ENCODE peak calls at places on chromosomes 6 and 20, in five cellular contexts. M is K562, Y is IMR-90, P is HepG2, Z is SK-N-SH. B is an unnamed sample.

GRCh38 chr6:95318137-95318536 is 259.2 kb upstream of the MANEA start:
- DNase-seq in Z (no peak), P (no peak), M (no peak), Y (no peak), B (no peak)

GRCh38 chr6:66902457-66902856 is 1195.4 kb upstream of the EYS start:
- DNase-seq in Y (no peak), Z (no peak), P (no peak), M (no peak), B (no peak)

GRCh38 chr20:2688041-2688591 is 4.5 kb upstream of the EBF4 start:
- DNase-seq in P (no peak), Z (peak; percentile 76), Y (peak; percentile 29), M (peak; percentile 60), B (no peak)

GRCh38 chr6:144585217-144585814 is 300.2 kb downstream of the UTRN start:
- DNase-seq in Y (peak; percentile 58), Z (peak; percentile 14), M (peak; percentile 17), P (peak; percentile 40), B (no peak)

GRCh38 chr6:152750694-152751093 is at the start of gene VIP:
- DNase-seq in Z (no peak), P (peak; percentile 35), Y (peak; percentile 42), M (no peak), B (no peak)

GRCh38 chr6:30763618-30764489 is 19.5 kb upstream of the IER3 start:
- DNase-seq in Z (no peak), P (peak; percentile 99), Y (peak; percentile 54), M (no peak), B (peak; percentile 66)

GRCh38 chr20:34946661-34947060 is 8.9 kb downstream of the GSS start:
- DNase-seq in M (no peak), Y (peak; percentile 59), P (peak; percentile 58), Z (no peak), B (no peak)

GRCh38 chr20:63699466-63700198 is 3.2 kb downstream of the TNFRSF6B start:
- DNase-seq in P (no peak), M (no peak), Y (no peak), Z (peak; percentile 42), B (no peak)

GRCh38 chr6:108477034-108477433 is 83.7 kb upstream of the FOXO3 start:
- DNase-seq in P (no peak), M (no peak), Z (no peak), Y (no peak), B (no peak)

GRCh38 chr6:18792832-18793231 is 405.7 kb downstream of the RNF144B start:
- DNase-seq in M (no peak), Y (no peak), Z (no peak), P (no peak), B (no peak)

GRCh38 chr6:45423111-45423900 is 45.6 kb upstream of the SUPT3H start:
- DNase-seq in Y (no peak), P (no peak), M (no peak), Z (peak; percentile 41), B (no peak)

GRCh38 chr6:1461207-1461606 is 71.8 kb downstream of the FOXF2 start:
- DNase-seq in Y (peak; percentile 79), M (no peak), Z (no peak), P (no peak), B (peak; percentile 62)

GRCh38 chr6:70072540-70073179 is 206.3 kb downstream of the COL19A1 start:
- DNase-seq in Y (no peak), M (no peak), Z (no peak), P (no peak), B (no peak)

GRCh38 chr6:4320860-4321259 is 185.5 kb upstream of the ECI2 start:
- DNase-seq in Z (no peak), M (no peak), P (no peak), Y (peak; percentile 95), B (no peak)

GRCh38 chr20:57480444-57481152 is 44.3 kb downstream of the CTCFL start:
- DNase-seq in Y (no peak), Z (no peak), M (no peak), P (no peak), B (peak; percentile 83)

GRCh38 chr20:62900692-62901584 is 25.4 kb downstream of the DIDO1 start:
- DNase-seq in Z (no peak), Y (no peak), M (no peak), P (peak; percentile 70), B (no peak)

GRCh38 chr20:3616250-3616649 is 46.9 kb downstream of the GFRA4 start:
- DNase-seq in P (no peak), Y (peak; percentile 50), M (no peak), Z (no peak), B (no peak)

GRCh38 chr6:75633045-75633444 is 31.4 kb downstream of the SENP6 start:
- DNase-seq in Y (no peak), Z (no peak), M (no peak), P (no peak), B (no peak)

GRCh38 chr20:53660947-53661381 is 67.3 kb upstream of the ZNF217 start:
- DNase-seq in M (no peak), Y (peak; percentile 9), Z (no peak), P (no peak), B (no peak)
- TF ChIP-seq MXI1 in M (no peak), Y (no peak), Z (no peak), P (no peak), B (peak; percentile 55)

GRCh38 chr6:65706436-65706835 is 590 bp downstream of the EYS start:
- DNase-seq in P (no peak), Z (no peak), Y (no peak), M (no peak), B (no peak)

GRCh38 chr6:65707134-65707826 is at the start of gene EYS:
- DNase-seq in M (no peak), Y (no peak), Z (peak; percentile 7), P (no peak), B (no peak)

GRCh38 chr6:65709099-65709830 is 2.2 kb upstream of the EYS start:
- DNase-seq in Y (no peak), Z (no peak), M (no peak), P (no peak), B (no peak)

GRCh38 chr6:65708162-65708561 is 1.1 kb upstream of the EYS start:
- DNase-seq in Y (no peak), M (no peak), Z (no peak), P (no peak), B (no peak)

DNA sequence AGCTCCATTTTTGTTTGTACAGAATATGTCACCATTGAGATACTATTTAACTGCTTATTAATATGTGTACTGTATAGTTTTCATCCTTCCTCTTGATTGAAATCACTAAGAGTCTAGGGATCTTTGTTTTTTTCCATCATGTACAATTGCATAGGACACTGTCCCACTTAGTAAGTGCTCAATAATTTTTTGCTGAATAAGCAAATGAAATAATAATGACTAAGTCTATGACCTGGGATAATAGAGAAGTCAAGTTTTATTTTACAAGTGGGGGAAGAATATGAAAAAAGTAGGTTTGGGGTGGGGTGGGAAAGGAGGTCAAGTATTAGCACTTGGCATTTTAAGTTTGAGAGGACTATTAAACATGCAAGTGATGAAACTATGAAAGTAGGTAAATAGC is 4.5 kb upstream of the EYS start:
- DNase-seq in M (no peak), Z (no peak), P (no peak), Y (no peak), B (no peak)
- TF ChIP-seq MXI1 in M (no peak), Z (no peak), P (no peak), Y (no peak), B (no peak)

DNA sequence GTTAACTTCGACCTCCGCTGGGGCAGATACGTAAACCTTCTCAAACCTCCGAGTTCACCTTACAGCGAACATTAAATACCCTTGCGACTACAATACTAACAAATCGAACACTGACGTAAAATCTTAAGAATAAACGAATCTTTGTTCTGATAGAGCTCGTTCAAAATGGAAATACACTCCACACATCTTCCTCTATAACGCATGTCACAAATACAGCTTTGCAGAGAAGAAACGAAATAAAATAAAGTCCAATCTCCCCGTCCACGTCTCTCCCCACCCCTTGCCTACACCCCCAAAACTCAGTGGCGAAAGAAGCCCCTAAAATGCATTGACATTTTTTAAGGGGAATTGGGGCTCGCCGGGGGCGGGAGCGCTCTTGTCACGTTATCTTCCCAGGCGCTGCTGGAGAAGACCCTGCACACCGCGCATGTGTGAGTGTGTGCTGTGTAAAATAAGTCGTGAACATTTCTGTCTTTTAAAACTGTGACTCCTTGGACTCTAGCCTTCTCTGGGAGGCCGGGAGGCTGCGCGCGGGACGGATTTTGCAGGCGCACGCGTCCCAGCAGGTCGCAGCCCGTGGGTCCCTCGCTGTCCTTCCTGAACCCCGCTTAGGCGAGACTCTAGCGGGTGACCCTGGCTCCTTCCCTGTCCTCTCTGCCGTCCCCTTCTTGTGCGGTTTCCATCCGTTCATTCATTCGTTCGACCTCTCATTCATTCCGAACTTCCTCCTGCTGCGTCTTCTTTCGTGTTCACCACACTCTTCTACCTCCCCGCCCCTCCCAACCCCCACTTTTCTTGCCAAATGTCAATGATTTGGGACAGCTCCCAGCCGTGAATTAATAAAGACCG is 2.4 kb downstream of the NRN1 start:
- DNase-seq in Y (no peak), Z (peak; percentile 49), P (no peak), M (no peak), B (no peak)
- TF ChIP-seq MXI1 in Y (no peak), Z (peak; percentile 30), P (no peak), M (no peak), B (no peak)

GRCh38 chr6:100062621-100063020 is 68.6 kb upstream of the MCHR2 start:
- DNase-seq in Z (no peak), M (no peak), P (no peak), Y (no peak), B (no peak)
- TF ChIP-seq MXI1 in Z (no peak), M (no peak), P (no peak), Y (no peak), B (no peak)

DNA sequence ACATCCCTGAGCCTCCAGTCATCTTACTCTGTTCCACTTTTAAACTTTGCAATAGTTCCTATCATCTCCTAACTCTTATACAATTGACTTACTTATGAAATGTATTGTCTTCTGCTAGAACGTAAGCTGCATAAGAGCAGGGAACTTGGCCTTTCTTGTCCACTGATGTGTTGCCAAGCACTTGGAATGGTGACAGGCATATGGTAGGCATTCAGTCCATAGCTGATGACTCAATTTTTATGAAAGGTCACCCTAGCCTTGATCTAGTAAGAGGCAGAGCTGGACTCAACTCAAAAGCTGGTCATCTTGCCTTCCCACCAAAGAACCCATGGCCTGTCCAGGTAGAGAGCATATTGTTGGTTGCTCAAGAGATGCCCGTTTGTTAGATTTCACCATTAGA is 82.4 kb upstream of the FAM184A start:
- DNase-seq in M (no peak), P (no peak), Z (no peak), Y (no peak), B (no peak)
- TF ChIP-seq MXI1 in M (no peak), P (no peak), Z (no peak), Y (no peak), B (no peak)

DNA sequence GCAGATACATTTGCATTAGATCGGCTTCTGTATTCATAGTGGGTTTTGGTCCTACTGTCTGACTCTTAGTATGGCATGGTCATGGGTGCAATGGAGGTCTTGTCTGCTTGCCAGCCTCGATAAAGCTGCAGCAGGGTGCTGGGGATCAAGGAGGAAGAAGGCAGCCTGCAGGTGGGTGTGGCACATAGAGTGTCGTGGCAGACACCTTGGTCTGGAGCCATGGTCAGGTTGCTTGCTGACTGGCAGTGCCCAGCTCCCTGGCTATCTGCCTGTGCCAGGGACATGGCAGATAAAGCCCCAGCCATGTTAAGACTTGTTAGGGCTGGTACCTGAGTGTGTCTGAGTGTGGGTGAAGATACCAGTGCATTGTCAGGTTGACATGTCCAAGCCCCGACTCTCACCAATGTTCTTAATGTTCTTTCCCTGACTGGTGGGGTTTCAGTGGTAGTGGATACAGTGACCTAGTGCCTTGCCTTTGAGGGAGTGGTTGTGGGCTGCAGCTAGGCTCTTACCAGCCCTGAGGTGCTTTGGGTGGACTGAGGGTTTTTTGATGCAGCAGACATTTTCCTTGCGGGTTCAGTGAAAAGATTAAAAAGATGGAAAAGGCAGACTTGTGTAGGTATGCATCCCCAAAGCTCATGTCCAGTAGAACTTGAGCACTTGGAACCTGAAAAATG is 1.8 kb downstream of the FAM83D start:
- DNase-seq in Y (no peak), P (no peak), Z (no peak), M (no peak), B (no peak)
- TF ChIP-seq MXI1 in Y (no peak), P (no peak), Z (no peak), M (peak; percentile 64), B (peak; percentile 20)